ENCODE peak calls at places on chromosome 19, in ten cellular contexts. One of them, this sample, is unnamed.

GRCh38 chr19:3593156-3593555 is 7.9 kb downstream of the GIPC3 start:
- DNase-seq in stimulated activated CD4-positive, alpha-beta T cell treated with anti-CD3 and anti-CD28 coated beads, Interleukin-1b, Interleukin-23, amount 100 ng/mL, for 1 hour: no peak
- DNase-seq in gastrocnemius medialis: no peak
- DNase-seq in stimulated activated CD8-positive, alpha-beta memory T cell treated with anti-CD3 and anti-CD28 coated beads, Interleukin-2, amount 100 ng/mL, for 1 hour: no peak
- DNase-seq in hepatic stellate cell: no peak
- DNase-seq in skeletal muscle cell: no peak
- DNase-seq in small intestine: no peak
- DNase-seq in NCI-H774: no peak
- DNase-seq in bronchial epithelial cell: no peak
- DNase-seq in PC-3: no peak
- DNase-seq in this sample: no peak

GRCh38 chr19:18790566-18791314 is at the start of gene COMP:
- DNase-seq in stimulated activated CD8-positive, alpha-beta memory T cell treated with anti-CD3 and anti-CD28 coated beads, Interleukin-2, amount 100 ng/mL, for 1 hour: no peak
- DNase-seq in PC-3: no peak
- DNase-seq in gastrocnemius medialis: no peak
- DNase-seq in small intestine: no peak
- DNase-seq in bronchial epithelial cell: no peak
- DNase-seq in hepatic stellate cell: no peak
- DNase-seq in stimulated activated CD4-positive, alpha-beta T cell treated with anti-CD3 and anti-CD28 coated beads, Interleukin-1b, Interleukin-23, amount 100 ng/mL, for 1 hour: no peak
- DNase-seq in NCI-H774: no peak
- DNase-seq in skeletal muscle cell: no peak
- DNase-seq in this sample: no peak

GRCh38 chr19:17441241-17442135 is 7.0 kb downstream of the TMEM221 start:
- DNase-seq in skeletal muscle cell: no peak
- DNase-seq in hepatic stellate cell: no peak
- DNase-seq in stimulated activated CD4-positive, alpha-beta T cell treated with anti-CD3 and anti-CD28 coated beads, Interleukin-1b, Interleukin-23, amount 100 ng/mL, for 1 hour: no peak
- DNase-seq in PC-3: peak
- DNase-seq in small intestine: no peak
- DNase-seq in gastrocnemius medialis: no peak
- DNase-seq in bronchial epithelial cell: no peak
- DNase-seq in NCI-H774: no peak
- DNase-seq in stimulated activated CD8-positive, alpha-beta memory T cell treated with anti-CD3 and anti-CD28 coated beads, Interleukin-2, amount 100 ng/mL, for 1 hour: no peak
- DNase-seq in this sample: no peak

GRCh38 chr19:16197622-16198362 is at the start of gene AP1M1:
- DNase-seq in stimulated activated CD4-positive, alpha-beta T cell treated with anti-CD3 and anti-CD28 coated beads, Interleukin-1b, Interleukin-23, amount 100 ng/mL, for 1 hour: peak
- DNase-seq in gastrocnemius medialis: peak
- DNase-seq in PC-3: peak
- DNase-seq in bronchial epithelial cell: peak
- DNase-seq in NCI-H774: peak
- DNase-seq in hepatic stellate cell: peak
- DNase-seq in small intestine: peak
- DNase-seq in stimulated activated CD8-positive, alpha-beta memory T cell treated with anti-CD3 and anti-CD28 coated beads, Interleukin-2, amount 100 ng/mL, for 1 hour: peak
- DNase-seq in skeletal muscle cell: peak
- DNase-seq in this sample: peak

GRCh38 chr19:6056801-6057650 is 53.3 kb downstream of the RFX2 start:
- DNase-seq in stimulated activated CD4-positive, alpha-beta T cell treated with anti-CD3 and anti-CD28 coated beads, Interleukin-1b, Interleukin-23, amount 100 ng/mL, for 1 hour: no peak
- DNase-seq in bronchial epithelial cell: peak
- DNase-seq in NCI-H774: peak
- DNase-seq in PC-3: peak
- DNase-seq in gastrocnemius medialis: peak
- DNase-seq in skeletal muscle cell: peak
- DNase-seq in stimulated activated CD8-positive, alpha-beta memory T cell treated with anti-CD3 and anti-CD28 coated beads, Interleukin-2, amount 100 ng/mL, for 1 hour: no peak
- DNase-seq in hepatic stellate cell: peak
- DNase-seq in small intestine: peak
- DNase-seq in this sample: no peak

GRCh38 chr19:58154287-58154678 is 3.7 kb upstream of the ZNF329 start:
- DNase-seq in NCI-H774: no peak
- DNase-seq in stimulated activated CD4-positive, alpha-beta T cell treated with anti-CD3 and anti-CD28 coated beads, Interleukin-1b, Interleukin-23, amount 100 ng/mL, for 1 hour: no peak
- DNase-seq in gastrocnemius medialis: no peak
- DNase-seq in small intestine: no peak
- DNase-seq in skeletal muscle cell: no peak
- DNase-seq in PC-3: no peak
- DNase-seq in stimulated activated CD8-positive, alpha-beta memory T cell treated with anti-CD3 and anti-CD28 coated beads, Interleukin-2, amount 100 ng/mL, for 1 hour: no peak
- DNase-seq in bronchial epithelial cell: peak
- DNase-seq in hepatic stellate cell: peak
- DNase-seq in this sample: no peak

GRCh38 chr19:7722231-7722651 is 9.7 kb downstream of the CLEC4G start:
- DNase-seq in hepatic stellate cell: no peak
- DNase-seq in gastrocnemius medialis: no peak
- DNase-seq in skeletal muscle cell: no peak
- DNase-seq in PC-3: no peak
- DNase-seq in NCI-H774: peak
- DNase-seq in stimulated activated CD4-positive, alpha-beta T cell treated with anti-CD3 and anti-CD28 coated beads, Interleukin-1b, Interleukin-23, amount 100 ng/mL, for 1 hour: no peak
- DNase-seq in stimulated activated CD8-positive, alpha-beta memory T cell treated with anti-CD3 and anti-CD28 coated beads, Interleukin-2, amount 100 ng/mL, for 1 hour: no peak
- DNase-seq in bronchial epithelial cell: no peak
- DNase-seq in small intestine: no peak
- DNase-seq in this sample: no peak

GRCh38 chr19:5792224-5792623 is 1.3 kb upstream of the DUS3L start:
- DNase-seq in stimulated activated CD8-positive, alpha-beta memory T cell treated with anti-CD3 and anti-CD28 coated beads, Interleukin-2, amount 100 ng/mL, for 1 hour: no peak
- DNase-seq in small intestine: no peak
- DNase-seq in NCI-H774: no peak
- DNase-seq in bronchial epithelial cell: no peak
- DNase-seq in stimulated activated CD4-positive, alpha-beta T cell treated with anti-CD3 and anti-CD28 coated beads, Interleukin-1b, Interleukin-23, amount 100 ng/mL, for 1 hour: no peak
- DNase-seq in hepatic stellate cell: no peak
- DNase-seq in PC-3: no peak
- DNase-seq in skeletal muscle cell: no peak
- DNase-seq in gastrocnemius medialis: no peak
- DNase-seq in this sample: no peak

GRCh38 chr19:33236696-33237390 is 11.2 kb upstream of the SLC7A10 start:
- DNase-seq in bronchial epithelial cell: no peak
- DNase-seq in small intestine: no peak
- DNase-seq in gastrocnemius medialis: no peak
- DNase-seq in stimulated activated CD4-positive, alpha-beta T cell treated with anti-CD3 and anti-CD28 coated beads, Interleukin-1b, Interleukin-23, amount 100 ng/mL, for 1 hour: no peak
- DNase-seq in skeletal muscle cell: no peak
- DNase-seq in stimulated activated CD8-positive, alpha-beta memory T cell treated with anti-CD3 and anti-CD28 coated beads, Interleukin-2, amount 100 ng/mL, for 1 hour: no peak
- DNase-seq in NCI-H774: no peak
- DNase-seq in hepatic stellate cell: no peak
- DNase-seq in PC-3: no peak
- DNase-seq in this sample: no peak

GRCh38 chr19:56476671-56477428 is at the start of gene ZNF667:
- DNase-seq in NCI-H774: no peak
- DNase-seq in small intestine: no peak
- DNase-seq in PC-3: peak
- DNase-seq in skeletal muscle cell: peak
- DNase-seq in bronchial epithelial cell: peak
- DNase-seq in gastrocnemius medialis: no peak
- DNase-seq in hepatic stellate cell: peak
- DNase-seq in stimulated activated CD8-positive, alpha-beta memory T cell treated with anti-CD3 and anti-CD28 coated beads, Interleukin-2, amount 100 ng/mL, for 1 hour: no peak
- DNase-seq in stimulated activated CD4-positive, alpha-beta T cell treated with anti-CD3 and anti-CD28 coated beads, Interleukin-1b, Interleukin-23, amount 100 ng/mL, for 1 hour: no peak
- DNase-seq in this sample: no peak

GRCh38 chr19:35755550-35756371 is 1.1 kb downstream of the HSPB6 start:
- DNase-seq in bronchial epithelial cell: no peak
- DNase-seq in skeletal muscle cell: peak
- DNase-seq in small intestine: peak
- DNase-seq in NCI-H774: no peak
- DNase-seq in hepatic stellate cell: peak
- DNase-seq in stimulated activated CD8-positive, alpha-beta memory T cell treated with anti-CD3 and anti-CD28 coated beads, Interleukin-2, amount 100 ng/mL, for 1 hour: no peak
- DNase-seq in stimulated activated CD4-positive, alpha-beta T cell treated with anti-CD3 and anti-CD28 coated beads, Interleukin-1b, Interleukin-23, amount 100 ng/mL, for 1 hour: no peak
- DNase-seq in gastrocnemius medialis: peak
- DNase-seq in PC-3: no peak
- DNase-seq in this sample: no peak

GRCh38 chr19:3893509-3894179 is 13.2 kb downstream of the ATCAY start:
- DNase-seq in skeletal muscle cell: no peak
- DNase-seq in bronchial epithelial cell: no peak
- DNase-seq in hepatic stellate cell: no peak
- DNase-seq in NCI-H774: no peak
- DNase-seq in PC-3: no peak
- DNase-seq in stimulated activated CD4-positive, alpha-beta T cell treated with anti-CD3 and anti-CD28 coated beads, Interleukin-1b, Interleukin-23, amount 100 ng/mL, for 1 hour: no peak
- DNase-seq in gastrocnemius medialis: no peak
- DNase-seq in small intestine: no peak
- DNase-seq in stimulated activated CD8-positive, alpha-beta memory T cell treated with anti-CD3 and anti-CD28 coated beads, Interleukin-2, amount 100 ng/mL, for 1 hour: no peak
- DNase-seq in this sample: no peak

This sample was measured in activated CD4-positive, CD25-positive, alpha-beta regulatory T cell treated with anti-CD3 and anti-CD28 coated beads, Interleukin-2, amount 50 U/mL, for 72 hours.